ENCODE peak calls at places on chromosomes 13 and 19, in five cellular contexts. One of them, this sample, is unnamed.

GRCh38 chr19:4443966-4444764 is 13.4 kb downstream of the UBXN6 start:
- ATAC-seq in T-helper 17 cell: peak; percentile 18
- ATAC-seq in activated B cell treated with CpG ODN at 0.5 μM for 24 hours: no peak
- ATAC-seq in right lobe of liver: no peak
- ATAC-seq in CD4-positive, CD25-positive, alpha-beta regulatory T cell: no peak
- ATAC-seq in this sample: no peak

GRCh38 chr13:110907951-110908898 is 6.6 kb downstream of the ANKRD10 start:
- ATAC-seq in T-helper 17 cell: no peak
- ATAC-seq in activated B cell treated with CpG ODN at 0.5 μM for 24 hours: no peak
- ATAC-seq in right lobe of liver: peak; percentile 79
- ATAC-seq in CD4-positive, CD25-positive, alpha-beta regulatory T cell: no peak
- ATAC-seq in this sample: no peak

GRCh38 chr19:56161534-56161933 is 14.3 kb upstream of the GALP start:
- ATAC-seq in T-helper 17 cell: no peak
- ATAC-seq in activated B cell treated with CpG ODN at 0.5 μM for 24 hours: no peak
- ATAC-seq in right lobe of liver: no peak
- ATAC-seq in CD4-positive, CD25-positive, alpha-beta regulatory T cell: no peak
- ATAC-seq in this sample: no peak

GRCh38 chr19:38055655-38056521 is 148.9 kb downstream of the SIPA1L3 start:
- ATAC-seq in T-helper 17 cell: no peak
- ATAC-seq in activated B cell treated with CpG ODN at 0.5 μM for 24 hours: no peak
- ATAC-seq in right lobe of liver: no peak
- ATAC-seq in CD4-positive, CD25-positive, alpha-beta regulatory T cell: no peak
- ATAC-seq in this sample: no peak

GRCh38 chr13:27379694-27380596 is 44.5 kb upstream of the GTF3A start:
- ATAC-seq in T-helper 17 cell: peak; percentile 59
- ATAC-seq in activated B cell treated with CpG ODN at 0.5 μM for 24 hours: no peak
- ATAC-seq in right lobe of liver: peak; percentile 95
- ATAC-seq in CD4-positive, CD25-positive, alpha-beta regulatory T cell: peak; percentile 59
- ATAC-seq in this sample: peak; percentile 24

GRCh38 chr19:49799798-49800376 is 13.2 kb downstream of the FUZ start:
- ATAC-seq in T-helper 17 cell: peak; percentile 30
- ATAC-seq in activated B cell treated with CpG ODN at 0.5 μM for 24 hours: no peak
- ATAC-seq in right lobe of liver: no peak
- ATAC-seq in CD4-positive, CD25-positive, alpha-beta regulatory T cell: no peak
- ATAC-seq in this sample: no peak

GRCh38 chr19:57560049-57560491 is 407 bp upstream of the ZNF550 start:
- ATAC-seq in T-helper 17 cell: no peak
- ATAC-seq in activated B cell treated with CpG ODN at 0.5 μM for 24 hours: peak; percentile 10
- ATAC-seq in right lobe of liver: peak; percentile 5
- ATAC-seq in CD4-positive, CD25-positive, alpha-beta regulatory T cell: no peak
- ATAC-seq in this sample: peak; percentile 24

GRCh38 chr13:34435338-34435737 is 506.7 kb upstream of the NBEA start:
- ATAC-seq in T-helper 17 cell: no peak
- ATAC-seq in activated B cell treated with CpG ODN at 0.5 μM for 24 hours: no peak
- ATAC-seq in right lobe of liver: no peak
- ATAC-seq in CD4-positive, CD25-positive, alpha-beta regulatory T cell: no peak
- ATAC-seq in this sample: no peak

GRCh38 chr19:44951179-44952159 is 3.7 kb upstream of the CLPTM1 start:
- ATAC-seq in T-helper 17 cell: no peak
- ATAC-seq in activated B cell treated with CpG ODN at 0.5 μM for 24 hours: no peak
- ATAC-seq in right lobe of liver: peak; percentile 34
- ATAC-seq in CD4-positive, CD25-positive, alpha-beta regulatory T cell: no peak
- ATAC-seq in this sample: no peak

GRCh38 chr13:59318320-59318930 is 845.3 kb downstream of the DIAPH3 start:
- ATAC-seq in T-helper 17 cell: peak; percentile 54
- ATAC-seq in activated B cell treated with CpG ODN at 0.5 μM for 24 hours: no peak
- ATAC-seq in right lobe of liver: peak; percentile 85
- ATAC-seq in CD4-positive, CD25-positive, alpha-beta regulatory T cell: no peak
- ATAC-seq in this sample: no peak

GRCh38 chr13:79775830-79776229 is 294.9 kb downstream of the NDFIP2 start:
- ATAC-seq in T-helper 17 cell: no peak
- ATAC-seq in activated B cell treated with CpG ODN at 0.5 μM for 24 hours: no peak
- ATAC-seq in right lobe of liver: peak; percentile 66
- ATAC-seq in CD4-positive, CD25-positive, alpha-beta regulatory T cell: no peak
- ATAC-seq in this sample: no peak

GRCh38 chr19:19185853-19186728 is 5.9 kb downstream of the BORCS8 start:
- ATAC-seq in T-helper 17 cell: peak; percentile 89
- ATAC-seq in activated B cell treated with CpG ODN at 0.5 μM for 24 hours: peak; percentile 54
- ATAC-seq in right lobe of liver: peak; percentile 78
- ATAC-seq in CD4-positive, CD25-positive, alpha-beta regulatory T cell: peak; percentile 84
- ATAC-seq in this sample: no peak

GRCh38 chr13:110068176-110068473 is 238.8 kb downstream of the COL4A1 start:
- ATAC-seq in T-helper 17 cell: no peak
- ATAC-seq in activated B cell treated with CpG ODN at 0.5 μM for 24 hours: no peak
- ATAC-seq in right lobe of liver: no peak
- ATAC-seq in CD4-positive, CD25-positive, alpha-beta regulatory T cell: no peak
- ATAC-seq in this sample: no peak

GRCh38 chr19:7126132-7126531 is 56.6 kb downstream of the ZNF557 start:
- ATAC-seq in T-helper 17 cell: no peak
- ATAC-seq in activated B cell treated with CpG ODN at 0.5 μM for 24 hours: no peak
- ATAC-seq in right lobe of liver: no peak
- ATAC-seq in CD4-positive, CD25-positive, alpha-beta regulatory T cell: no peak
- ATAC-seq in this sample: no peak

GRCh38 chr19:10615429-10616023 is 9.8 kb upstream of the SLC44A2 start:
- ATAC-seq in T-helper 17 cell: no peak
- ATAC-seq in activated B cell treated with CpG ODN at 0.5 μM for 24 hours: peak; percentile 64
- ATAC-seq in right lobe of liver: peak; percentile 61
- ATAC-seq in CD4-positive, CD25-positive, alpha-beta regulatory T cell: no peak
- ATAC-seq in this sample: peak; percentile 45

GRCh38 chr19:47028372-47028672 is 8.7 kb downstream of the NPAS1 start:
- ATAC-seq in T-helper 17 cell: no peak
- ATAC-seq in activated B cell treated with CpG ODN at 0.5 μM for 24 hours: no peak
- ATAC-seq in right lobe of liver: no peak
- ATAC-seq in CD4-positive, CD25-positive, alpha-beta regulatory T cell: no peak
- ATAC-seq in this sample: no peak

GRCh38 chr13:78595819-78596700 is 7.3 kb downstream of the POU4F1 start:
- ATAC-seq in T-helper 17 cell: no peak
- ATAC-seq in activated B cell treated with CpG ODN at 0.5 μM for 24 hours: no peak
- ATAC-seq in right lobe of liver: peak; percentile 99
- ATAC-seq in CD4-positive, CD25-positive, alpha-beta regulatory T cell: no peak
- ATAC-seq in this sample: no peak

GRCh38 chr13:80665792-80666333 is 324.9 kb upstream of the SPRY2 start:
- ATAC-seq in T-helper 17 cell: no peak
- ATAC-seq in activated B cell treated with CpG ODN at 0.5 μM for 24 hours: no peak
- ATAC-seq in right lobe of liver: no peak
- ATAC-seq in CD4-positive, CD25-positive, alpha-beta regulatory T cell: no peak
- ATAC-seq in this sample: no peak

GRCh38 chr19:5012688-5013457 is 44.0 kb downstream of the KDM4B start:
- ATAC-seq in T-helper 17 cell: no peak
- ATAC-seq in activated B cell treated with CpG ODN at 0.5 μM for 24 hours: no peak
- ATAC-seq in right lobe of liver: no peak
- ATAC-seq in CD4-positive, CD25-positive, alpha-beta regulatory T cell: no peak
- ATAC-seq in this sample: no peak

GRCh38 chr13:42422681-42423080 is 150.7 kb downstream of the AKAP11 start:
- ATAC-seq in T-helper 17 cell: no peak
- ATAC-seq in activated B cell treated with CpG ODN at 0.5 μM for 24 hours: no peak
- ATAC-seq in right lobe of liver: no peak
- ATAC-seq in CD4-positive, CD25-positive, alpha-beta regulatory T cell: no peak
- ATAC-seq in this sample: no peak

GRCh38 chr13:101297794-101298193 is 118.5 kb downstream of the NALCN start:
- ATAC-seq in T-helper 17 cell: no peak
- ATAC-seq in activated B cell treated with CpG ODN at 0.5 μM for 24 hours: no peak
- ATAC-seq in right lobe of liver: no peak
- ATAC-seq in CD4-positive, CD25-positive, alpha-beta regulatory T cell: no peak
- ATAC-seq in this sample: no peak

GRCh38 chr13:112724788-112725345 is 35.0 kb downstream of the ATP11A start:
- ATAC-seq in T-helper 17 cell: no peak
- ATAC-seq in activated B cell treated with CpG ODN at 0.5 μM for 24 hours: no peak
- ATAC-seq in right lobe of liver: no peak
- ATAC-seq in CD4-positive, CD25-positive, alpha-beta regulatory T cell: no peak
- ATAC-seq in this sample: no peak

GRCh38 chr13:64186503-64186902 is 2770.9 kb upstream of the PCDH20 start:
- ATAC-seq in T-helper 17 cell: no peak
- ATAC-seq in activated B cell treated with CpG ODN at 0.5 μM for 24 hours: no peak
- ATAC-seq in right lobe of liver: no peak
- ATAC-seq in CD4-positive, CD25-positive, alpha-beta regulatory T cell: no peak
- ATAC-seq in this sample: no peak

GRCh38 chr19:18279266-18279515 is 2.2 kb downstream of the JUND start:
- ATAC-seq in T-helper 17 cell: no peak
- ATAC-seq in activated B cell treated with CpG ODN at 0.5 μM for 24 hours: no peak
- ATAC-seq in right lobe of liver: no peak
- ATAC-seq in CD4-positive, CD25-positive, alpha-beta regulatory T cell: no peak
- ATAC-seq in this sample: no peak

GRCh38 chr13:110924639-110924934 is 9.7 kb upstream of the ANKRD10 start:
- ATAC-seq in T-helper 17 cell: no peak
- ATAC-seq in activated B cell treated with CpG ODN at 0.5 μM for 24 hours: no peak
- ATAC-seq in right lobe of liver: no peak
- ATAC-seq in CD4-positive, CD25-positive, alpha-beta regulatory T cell: no peak
- ATAC-seq in this sample: no peak

This sample was measured in stimulated activated memory B cell treated with anti-CD40 and anti-IgM and Interleukin-4, amounts not matched to agents 10 μg/mL and 1 μg/mL and 100 μg/mL, for 72 hours.